ENCODE peak calls at places on chromosomes 16 and 17, in ten cellular contexts. Y, X, F, M, C, S, T, I, V and D are unnamed samples.
A peak's percentile ranks its signal among the peaks of the same experiment; 100 is the strongest.

GRCh38 chr17:44219126-44219635 is 294 bp downstream of the UBTF start:
- DNase-seq in C (peak; percentile 80), T (peak; percentile 82), F (no peak), V (no peak), X (peak; percentile 66), M (peak; percentile 74), I (peak; percentile 71), Y (peak; percentile 82), S (peak; percentile 85), D (no peak)

GRCh38 chr16:68700120-68700519 is 37.0 kb upstream of the CDH1 start:
- DNase-seq in M (no peak), Y (no peak), F (no peak), T (no peak), I (no peak), V (peak; percentile 41), C (no peak), S (no peak), X (no peak), D (no peak)

GRCh38 chr16:1153480-1154160 is 714 bp downstream of the CACNA1H start:
- DNase-seq in V (no peak), F (no peak), M (peak; percentile 51), I (no peak), Y (no peak), S (no peak), C (no peak), T (no peak), X (no peak), D (no peak)

GRCh38 chr17:82031885-82032627 is 578 bp downstream of the RAC3 start:
- DNase-seq in F (no peak), I (peak; percentile 74), T (no peak), V (peak; percentile 48), Y (no peak), M (peak; percentile 88), X (no peak), S (peak; percentile 85), C (peak; percentile 86), D (no peak)

GRCh38 chr17:58789831-58790230 is 34.2 kb downstream of the PPM1E start:
- DNase-seq in S (no peak), C (no peak), X (no peak), V (no peak), Y (no peak), M (no peak), I (no peak), T (no peak), F (no peak), D (no peak)

GRCh38 chr17:50923611-50924010 is 57.5 kb upstream of the TOB1 start:
- DNase-seq in Y (no peak), C (no peak), V (no peak), X (no peak), I (no peak), M (no peak), S (peak; percentile 76), F (no peak), T (no peak), D (no peak)

GRCh38 chr17:8382052-8382879 is 727 bp downstream of the RPL26 start:
- DNase-seq in F (no peak), S (no peak), Y (no peak), X (no peak), M (peak; percentile 20), T (no peak), I (no peak), V (no peak), C (no peak), D (no peak)

GRCh38 chr16:85912271-85912974 is 13.5 kb downstream of the IRF8 start:
- DNase-seq in F (no peak), Y (peak; percentile 79), I (no peak), X (no peak), V (no peak), T (no peak), C (no peak), S (no peak), M (no peak), D (no peak)

GRCh38 chr16:35252356-35252936 is 1793.0 kb downstream of the TP53TG3F start:
- DNase-seq in V (no peak), C (no peak), X (no peak), T (no peak), M (no peak), F (no peak), I (no peak), Y (no peak), S (no peak), D (no peak)

GRCh38 chr17:73003487-73003886 is 89.0 kb downstream of the SLC39A11 start:
- DNase-seq in F (peak; percentile 67), S (no peak), X (no peak), M (no peak), T (no peak), I (no peak), C (no peak), Y (no peak), V (no peak), D (no peak)

GRCh38 chr16:8934601-8935000 is 29.1 kb downstream of the USP7 start:
- DNase-seq in F (no peak), V (no peak), Y (no peak), I (no peak), M (no peak), C (no peak), S (no peak), X (no peak), T (no peak), D (no peak)

GRCh38 chr17:2704890-2705248 is 6.7 kb downstream of the CLUH start:
- DNase-seq in S (no peak), F (no peak), Y (peak; percentile 37), X (no peak), C (no peak), M (no peak), I (no peak), T (peak; percentile 43), V (no peak), D (no peak)

GRCh38 chr16:24539850-24540484 is 601 bp downstream of the RBBP6 start:
- DNase-seq in M (no peak), F (no peak), Y (peak; percentile 84), C (peak; percentile 33), V (peak; percentile 38), I (peak; percentile 67), S (no peak), X (peak; percentile 25), T (peak; percentile 73), D (no peak)

GRCh38 chr17:20226814-20227482 is 217.8 kb downstream of the SPECC1 start:
- DNase-seq in X (peak; percentile 35), I (peak; percentile 82), F (peak; percentile 34), Y (peak; percentile 90), S (peak; percentile 85), T (peak; percentile 77), V (peak; percentile 59), M (peak; percentile 80), C (peak; percentile 92), D (peak; percentile 16)

DNA sequence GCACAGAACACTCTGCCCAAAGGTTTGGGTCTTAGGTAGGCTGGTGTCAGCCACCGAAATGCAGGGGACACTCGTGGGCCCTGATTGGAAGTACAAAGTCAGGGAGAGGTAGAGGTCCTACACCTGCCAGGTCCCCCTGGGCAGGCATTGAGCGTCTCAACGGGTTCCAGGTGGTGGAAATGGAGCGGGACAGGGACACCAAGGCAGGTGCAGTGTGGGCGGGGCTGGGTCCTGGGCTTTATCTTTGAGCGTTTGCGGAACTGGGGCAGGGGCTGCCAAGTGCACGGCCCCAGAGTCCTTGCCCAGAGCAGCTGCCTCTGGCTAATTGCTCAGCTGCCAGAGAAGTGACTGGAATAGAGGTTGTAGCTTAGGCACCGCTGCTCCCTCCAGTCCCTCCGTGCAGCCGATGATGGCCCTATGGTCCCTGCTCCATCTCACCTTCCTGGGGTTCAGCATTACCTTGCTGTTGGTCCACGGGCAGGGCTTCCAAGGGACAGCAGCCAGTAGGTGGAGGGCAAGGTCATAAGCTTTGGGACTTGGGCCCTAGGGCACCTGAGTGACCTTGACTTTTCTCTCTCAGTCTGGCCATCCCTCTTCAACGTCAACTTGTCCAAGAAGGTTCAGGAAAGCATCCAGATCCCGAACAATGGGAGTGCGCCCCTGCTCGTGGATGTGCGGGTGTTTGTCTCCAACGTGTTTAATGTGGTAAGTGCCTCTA is at the start of gene ZACN:
- DNase-seq in F (no peak), I (no peak), M (no peak), Y (no peak), C (no peak), X (no peak), S (peak; percentile 53), T (no peak), V (no peak), D (no peak)
- TF ChIP-seq POLR2AphosphoS5 in F (no peak), I (no peak), M (no peak), Y (no peak), C (no peak), X (no peak), S (peak; percentile 1), T (no peak), V (peak; percentile 4), D (no peak)

DNA sequence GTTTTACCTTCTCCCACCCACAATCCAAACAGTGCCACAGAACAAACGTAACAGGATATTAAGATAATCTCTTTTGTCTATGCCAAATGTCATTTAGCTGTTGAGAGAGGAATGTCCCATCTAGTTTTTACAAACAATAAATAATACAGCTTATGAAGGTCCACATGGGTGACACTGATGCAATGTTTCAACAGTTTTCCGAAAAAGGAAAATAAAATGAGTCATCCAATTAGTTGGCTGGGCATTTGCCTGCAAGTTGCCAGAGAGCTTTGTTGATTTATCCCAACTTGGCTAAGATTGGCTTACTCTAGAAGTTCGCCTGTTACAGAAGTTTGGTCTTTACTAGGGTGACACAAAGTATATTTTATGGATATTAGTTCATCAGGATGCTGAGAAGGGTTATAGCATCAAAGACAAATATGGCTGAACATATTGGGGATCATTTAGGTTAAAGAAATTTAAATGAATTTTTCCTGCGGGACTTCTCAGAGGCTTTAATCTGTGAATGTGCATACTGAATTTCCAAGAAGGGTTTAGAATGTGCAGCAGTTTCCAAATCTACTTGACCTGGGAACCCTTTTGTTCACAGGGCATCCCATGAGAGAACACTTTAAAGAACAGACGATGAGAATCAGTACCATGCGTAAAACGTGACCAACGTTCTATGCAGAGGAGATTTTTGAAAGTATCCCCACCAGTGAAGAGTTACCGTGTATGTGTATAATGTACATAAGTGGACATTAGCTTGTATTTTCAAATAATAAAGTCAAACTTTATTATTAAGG is 73.1 kb downstream of the CDH13 start:
- DNase-seq in T (no peak), I (no peak), M (no peak), F (no peak), Y (no peak), C (no peak), S (no peak), V (no peak), X (no peak), D (no peak)
- TF ChIP-seq POLR2AphosphoS5 in T (no peak), I (peak; percentile 41), M (no peak), F (no peak), Y (peak; percentile 65), C (no peak), S (no peak), V (no peak), X (no peak), D (no peak)

DNA sequence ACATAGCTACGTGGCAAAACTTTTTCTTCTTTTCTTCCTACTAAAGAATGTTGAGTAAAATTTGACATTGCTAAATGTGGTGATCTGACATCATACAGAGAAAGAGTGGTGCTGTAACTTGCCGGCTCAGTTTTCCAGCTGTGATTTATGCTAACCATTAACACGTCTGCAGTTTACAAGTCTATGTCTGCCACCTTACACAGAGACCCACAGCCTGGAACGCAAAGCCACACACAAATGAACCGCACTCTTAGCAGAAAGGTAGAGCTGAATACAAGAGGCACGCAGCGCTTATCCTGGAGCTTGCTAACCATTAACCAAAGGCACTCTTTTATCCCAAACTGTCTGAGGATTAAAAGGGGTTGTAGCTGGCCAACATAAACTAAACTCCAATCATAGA is 31.9 kb downstream of the CACNG1 start:
- DNase-seq in M (no peak), V (no peak), S (no peak), I (no peak), T (no peak), X (no peak), Y (no peak), F (no peak), C (no peak), D (no peak)
- TF ChIP-seq POLR2AphosphoS5 in M (no peak), V (no peak), S (no peak), I (no peak), T (no peak), X (no peak), Y (no peak), F (no peak), C (no peak), D (no peak)

GRCh38 chr17:49364119-49364518 is 2.1 kb upstream of the ZNF652 start:
- DNase-seq in V (peak; percentile 5), C (no peak), M (no peak), I (no peak), Y (no peak), S (no peak), X (no peak), T (no peak), F (no peak), D (no peak)
- TF ChIP-seq POLR2AphosphoS5 in V (no peak), C (no peak), M (no peak), I (no peak), Y (no peak), S (no peak), X (no peak), T (no peak), F (no peak), D (no peak)